ENCODE peak calls at places on chromosomes 11 and 22, in five cellular contexts. Z is activated T-cell treated with anti-CD3 and anti-CD28 coated beads for 48 hours; D is stimulated activated CD8-positive, alpha-beta memory T cell treated with anti-CD3 and anti-CD28 coated beads, Interleukin-2, amount 100 ng/mL, for 1 hour; L is T-helper 9 cell; N is lower leg skin. E is an unnamed sample.

GRCh38 chr11:34616086-34616485 is 4.8 kb upstream of the EHF start:
- DNase-seq in D (no peak), Z (no peak), N (no peak), L (no peak), E (no peak)

GRCh38 chr11:12213920-12214319 is 103.5 kb downstream of the MICAL2 start:
- DNase-seq in Z (no peak), D (no peak), N (no peak), L (no peak), E (no peak)

GRCh38 chr11:8092587-8093424 is 11.8 kb downstream of the TUB start:
- DNase-seq in N (peak; percentile 51), D (no peak), Z (peak; percentile 43), L (no peak), E (no peak)

GRCh38 chr11:14374922-14375630 is 16.1 kb upstream of the RRAS2 start:
- DNase-seq in D (no peak), N (no peak), L (no peak), Z (no peak), E (no peak)

GRCh38 chr22:50507421-50507990 is at the start of gene LMF2:
- DNase-seq in N (peak; percentile 89), L (peak; percentile 94), D (peak; percentile 93), Z (peak; percentile 96), E (peak; percentile 99)

GRCh38 chr22:39528681-39529486 is 3.7 kb downstream of the RPS19BP1 start:
- DNase-seq in D (peak; percentile 85), L (peak; percentile 89), Z (peak; percentile 89), N (peak; percentile 85), E (peak; percentile 97)

GRCh38 chr11:36333897-36334296 is 37.8 kb downstream of the PRR5L start:
- DNase-seq in Z (no peak), L (no peak), N (no peak), D (no peak), E (peak; percentile 42)

GRCh38 chr11:64862914-64863313 is 15.5 kb downstream of the EHD1 start:
- DNase-seq in N (no peak), Z (no peak), D (no peak), L (no peak), E (no peak)

GRCh38 chr22:24505337-24505736 is 10.2 kb downstream of the UPB1 start:
- DNase-seq in N (no peak), D (no peak), Z (no peak), L (no peak), E (no peak)

GRCh38 chr22:47051435-47052175 is 289.2 kb downstream of the TBC1D22A start:
- DNase-seq in L (no peak), D (no peak), N (no peak), Z (no peak), E (no peak)

GRCh38 chr11:65429724-65430405 is 7.3 kb downstream of the NEAT1 start:
- DNase-seq in L (no peak), N (no peak), Z (no peak), D (no peak), E (no peak)

GRCh38 chr11:67416416-67417335 is 1.2 kb downstream of the CARNS1 start:
- DNase-seq in N (no peak), L (peak; percentile 69), D (peak; percentile 73), Z (no peak), E (no peak)

GRCh38 chr11:26028294-26028954 is 303.5 kb upstream of the ANO3 start:
- DNase-seq in N (no peak), Z (no peak), D (no peak), L (no peak), E (no peak)

GRCh38 chr11:35066783-35067476 is 72.0 kb upstream of the CD44 start:
- DNase-seq in D (no peak), N (no peak), Z (no peak), L (no peak), E (no peak)

GRCh38 chr22:23216331-23217170 is 36.2 kb downstream of the BCR start:
- DNase-seq in L (peak; percentile 23), N (no peak), D (peak; percentile 26), Z (peak; percentile 43), E (no peak)

GRCh38 chr22:49564666-49565515 is 262.8 kb downstream of the BRD1 start:
- DNase-seq in D (no peak), Z (no peak), L (no peak), N (no peak), E (no peak)

GRCh38 chr22:38713921-38714320 is 8.2 kb downstream of the GTPBP1 start:
- DNase-seq in N (no peak), L (no peak), D (no peak), Z (no peak), E (no peak)

GRCh38 chr11:88810420-88811097 is 255.2 kb downstream of the GRM5 start:
- DNase-seq in Z (no peak), L (no peak), D (no peak), N (no peak), E (no peak)

GRCh38 chr11:15935370-15935769 is 421.0 kb downstream of the SOX6 start:
- DNase-seq in L (no peak), D (no peak), Z (no peak), N (no peak), E (peak; percentile 78)

GRCh38 chr11:134845474-134846435 is 433.7 kb upstream of the B3GAT1 start:
- DNase-seq in Z (no peak), D (no peak), L (no peak), N (no peak), E (peak; percentile 87)

GRCh38 chr11:16987205-16987568 is 27.0 kb downstream of the PLEKHA7 start:
- DNase-seq in D (no peak), Z (no peak), N (no peak), L (no peak), E (no peak)

GRCh38 chr11:115653926-115654325 is 149.7 kb upstream of the CADM1 start:
- DNase-seq in L (no peak), D (no peak), Z (no peak), N (no peak), E (no peak)

GRCh38 chr22:38271927-38272372 is 860 bp downstream of the TMEM184B start:
- DNase-seq in L (no peak), N (peak; percentile 49), Z (no peak), D (no peak), E (no peak)

GRCh38 chr11:33695051-33695566 is 5.5 kb downstream of the C11orf91 start:
- DNase-seq in Z (no peak), L (no peak), N (no peak), D (no peak), E (no peak)

GRCh38 chr11:95991545-95991944 is 67.6 kb upstream of the MTMR2 start:
- DNase-seq in Z (no peak), D (no peak), L (no peak), N (no peak), E (no peak)

GRCh38 chr11:123586568-123586967 is 67.9 kb downstream of the SCN3B start:
- DNase-seq in Z (no peak), N (no peak), D (no peak), L (no peak), E (no peak)

GRCh38 chr11:13907678-13908077 is 54.8 kb upstream of the SPON1 start:
- DNase-seq in Z (no peak), N (no peak), D (no peak), L (no peak), E (no peak)

GRCh38 chr11:117445097-117445658 is 117.5 kb downstream of the CEP164 start:
- DNase-seq in N (no peak), Z (no peak), D (no peak), L (no peak), E (no peak)

GRCh38 chr22:50564289-50564688 is 1.6 kb upstream of the SYCE3 start:
- DNase-seq in D (no peak), Z (no peak), L (no peak), N (no peak), E (no peak)

GRCh38 chr22:29480512-29481264 is 670 bp downstream of the NEFH start:
- DNase-seq in L (peak; percentile 12), Z (peak; percentile 58), D (no peak), N (no peak), E (no peak)

GRCh38 chr11:35919244-35919643 is 24.6 kb upstream of the LDLRAD3 start:
- DNase-seq in D (no peak), N (no peak), L (no peak), Z (no peak), E (no peak)

GRCh38 chr22:43516386-43516785 is 104.6 kb downstream of the MPPED1 start:
- DNase-seq in N (no peak), Z (no peak), D (no peak), L (no peak), E (no peak)

GRCh38 chr11:69654660-69655478 is 13.9 kb downstream of the CCND1 start:
- DNase-seq in L (no peak), D (no peak), Z (no peak), N (no peak), E (no peak)